ENCODE peak calls at places on chromosomes 4 and X, in four cellular contexts. J is activated CD8-positive, alpha-beta T cell treated with anti-CD3 and anti-CD28 coated beads for 36 hours; F is EL; V is breast epithelium. O is an unnamed sample.

GRCh38 chrX:121260568-121261240 is 213.3 kb downstream of the GLUD2 start:
- DNase-seq in J (no peak), F (peak), V (no peak), O (no peak)

GRCh38 chr4:4637710-4638109 is 95.9 kb upstream of the STX18 start:
- DNase-seq in J (peak), F (no peak), V (no peak), O (no peak)

GRCh38 chr4:146255874-146256273 is 41.5 kb downstream of the REELD1 start:
- DNase-seq in J (no peak), F (peak), V (no peak), O (no peak)

GRCh38 chrX:74585766-74586165 is 28.7 kb downstream of the RLIM start:
- DNase-seq in J (no peak), F (no peak), V (no peak), O (no peak)

GRCh38 chr4:84719115-84719514 is 136.2 kb downstream of the CDS1 start:
- DNase-seq in J (no peak), F (no peak), V (no peak), O (no peak)

GRCh38 chr4:38177792-38178665 is 217.8 kb downstream of the PTTG2 start:
- DNase-seq in J (peak), F (no peak), V (no peak), O (peak)

GRCh38 chrX:13903405-13903804 is 86.5 kb upstream of the GPM6B start:
- DNase-seq in J (no peak), F (no peak), V (no peak), O (no peak)

GRCh38 chr4:120672558-120673147 is 249.9 kb downstream of the PRDM5 start:
- DNase-seq in J (no peak), F (peak), V (no peak), O (no peak)

GRCh38 chrX:64190136-64190740 is 15.3 kb downstream of the AMER1 start:
- DNase-seq in J (no peak), F (no peak), V (no peak), O (no peak)

GRCh38 chr4:71472946-71473345 is 134.1 kb downstream of the SLC4A4 start:
- DNase-seq in J (no peak), F (peak), V (no peak), O (no peak)

GRCh38 chrX:16882188-16882587 is 12.0 kb upstream of the RBBP7 start:
- DNase-seq in J (peak), F (peak), V (no peak), O (peak)

GRCh38 chrX:85870585-85870984 is 176.8 kb downstream of the CHM start:
- DNase-seq in J (no peak), F (no peak), V (no peak), O (no peak)

GRCh38 chrX:151789179-151789800 is 54.7 kb downstream of the CNGA2 start:
- DNase-seq in J (no peak), F (peak), V (peak), O (peak)

GRCh38 chr4:36285784-36286480 is 4.5 kb downstream of the DTHD1 start:
- DNase-seq in J (peak), F (no peak), V (no peak), O (no peak)

GRCh38 chr4:113899260-113900177 is 79.9 kb downstream of the ARSJ start:
- DNase-seq in J (peak), F (no peak), V (no peak), O (no peak)

GRCh38 chrX:31588355-31588754 is 516.5 kb upstream of the FTHL17 start:
- DNase-seq in J (no peak), F (no peak), V (no peak), O (no peak)

GRCh38 chr4:154622598-154622997 is 10.1 kb upstream of the FGG start:
- DNase-seq in J (peak), F (peak), V (no peak), O (no peak)

GRCh38 chrX:44542567-44543325 is at the start of gene FUNDC1:
- DNase-seq in J (peak), F (peak), V (peak), O (peak)

GRCh38 chrX:262391-262909 is 18.7 kb upstream of the PLCXD1 start:
- DNase-seq in J (no peak), F (no peak), V (peak), O (peak)

GRCh38 chr4:74428278-74428677 is 16.7 kb upstream of the AREG start:
- DNase-seq in J (no peak), F (no peak), V (no peak), O (no peak)

GRCh38 chr4:35228318-35228717 is 1016.0 kb downstream of the ARAP2 start:
- DNase-seq in J (no peak), F (no peak), V (no peak), O (no peak)